ENCODE peak calls at places on chromosomes 6 and 20, in seven cellular contexts. One of them, this sample, is unnamed.

GRCh38 chr6:14921170-14921569 is 324.7 kb upstream of the JARID2 start:
- DNase-seq in HT-29: no peak
- DNase-seq in AG04450: no peak
- DNase-seq in ELR: no peak
- DNase-seq in sciatic nerve: peak
- DNase-seq in A549: no peak
- DNase-seq in activated B cell treated with CpG ODN at 0.5 μM for 24 hours: no peak
- DNase-seq in this sample: no peak

GRCh38 chr20:44714701-44715494 is at the start of gene CCN5:
- DNase-seq in A549: peak
- DNase-seq in ELR: peak
- DNase-seq in activated B cell treated with CpG ODN at 0.5 μM for 24 hours: no peak
- DNase-seq in HT-29: peak
- DNase-seq in sciatic nerve: peak
- DNase-seq in AG04450: no peak
- DNase-seq in this sample: no peak

GRCh38 chr6:28543671-28544131 is 18.0 kb downstream of the GPX5 start:
- DNase-seq in A549: no peak
- DNase-seq in sciatic nerve: no peak
- DNase-seq in ELR: no peak
- DNase-seq in AG04450: no peak
- DNase-seq in activated B cell treated with CpG ODN at 0.5 μM for 24 hours: no peak
- DNase-seq in HT-29: no peak
- DNase-seq in this sample: peak

GRCh38 chr6:116011520-116011919 is 49.2 kb downstream of the FRK start:
- DNase-seq in activated B cell treated with CpG ODN at 0.5 μM for 24 hours: no peak
- DNase-seq in A549: no peak
- DNase-seq in ELR: peak
- DNase-seq in HT-29: peak
- DNase-seq in sciatic nerve: no peak
- DNase-seq in AG04450: no peak
- DNase-seq in this sample: no peak

GRCh38 chr20:37446286-37447032 is 74.6 kb upstream of the NNAT start:
- DNase-seq in AG04450: no peak
- DNase-seq in activated B cell treated with CpG ODN at 0.5 μM for 24 hours: no peak
- DNase-seq in sciatic nerve: no peak
- DNase-seq in A549: no peak
- DNase-seq in HT-29: no peak
- DNase-seq in ELR: no peak
- DNase-seq in this sample: no peak

GRCh38 chr20:50931048-50931305 is 260 bp downstream of the ADNP start:
- DNase-seq in AG04450: no peak
- DNase-seq in sciatic nerve: no peak
- DNase-seq in HT-29: no peak
- DNase-seq in activated B cell treated with CpG ODN at 0.5 μM for 24 hours: no peak
- DNase-seq in A549: no peak
- DNase-seq in ELR: no peak
- DNase-seq in this sample: no peak

GRCh38 chr20:45368221-45368980 is 5.4 kb downstream of the SYS1 start:
- DNase-seq in sciatic nerve: no peak
- DNase-seq in activated B cell treated with CpG ODN at 0.5 μM for 24 hours: peak
- DNase-seq in AG04450: no peak
- DNase-seq in HT-29: no peak
- DNase-seq in ELR: no peak
- DNase-seq in A549: no peak
- DNase-seq in this sample: no peak

GRCh38 chr6:33609444-33610034 is 11.6 kb upstream of the ITPR3 start:
- DNase-seq in ELR: peak
- DNase-seq in sciatic nerve: no peak
- DNase-seq in A549: no peak
- DNase-seq in AG04450: no peak
- DNase-seq in HT-29: no peak
- DNase-seq in activated B cell treated with CpG ODN at 0.5 μM for 24 hours: no peak
- DNase-seq in this sample: no peak

GRCh38 chr6:147141690-147142308 is 62.4 kb upstream of the STXBP5 start:
- DNase-seq in AG04450: no peak
- DNase-seq in activated B cell treated with CpG ODN at 0.5 μM for 24 hours: no peak
- DNase-seq in A549: no peak
- DNase-seq in HT-29: no peak
- DNase-seq in sciatic nerve: no peak
- DNase-seq in ELR: peak
- DNase-seq in this sample: no peak

GRCh38 chr6:21437583-21437982 is 156.0 kb upstream of the SOX4 start:
- DNase-seq in AG04450: no peak
- DNase-seq in activated B cell treated with CpG ODN at 0.5 μM for 24 hours: no peak
- DNase-seq in HT-29: no peak
- DNase-seq in ELR: no peak
- DNase-seq in sciatic nerve: no peak
- DNase-seq in A549: no peak
- DNase-seq in this sample: no peak